ENCODE peak calls at places on chromosomes 2 and 18, in five cellular contexts. One of them, this sample, is unnamed.

GRCh38 chr2:218962859-218963492 is 3.5 kb downstream of the CDK5R2 start:
- DNase-seq in K562: peak
- DNase-seq in HepG2: peak
- DNase-seq in H1: peak
- DNase-seq in GM12878: no peak
- DNase-seq in this sample: peak

GRCh38 chr2:233413529-233414272 is 59.4 kb downstream of the DGKD start:
- DNase-seq in K562: no peak
- DNase-seq in HepG2: peak
- DNase-seq in H1: no peak
- DNase-seq in GM12878: no peak
- DNase-seq in this sample: peak

GRCh38 chr2:80238692-80239469 is 65.7 kb downstream of the LRRTM1 start:
- DNase-seq in K562: peak
- DNase-seq in HepG2: peak
- DNase-seq in H1: no peak
- DNase-seq in GM12878: no peak
- DNase-seq in this sample: peak

GRCh38 chr2:64730551-64731305 is 77.0 kb upstream of the SERTAD2 start:
- DNase-seq in K562: no peak
- DNase-seq in HepG2: peak
- DNase-seq in H1: no peak
- DNase-seq in GM12878: peak
- DNase-seq in this sample: no peak

GRCh38 chr2:204335642-204336041 is 209.6 kb upstream of the PARD3B start:
- DNase-seq in K562: no peak
- DNase-seq in HepG2: no peak
- DNase-seq in H1: no peak
- DNase-seq in GM12878: no peak
- DNase-seq in this sample: no peak

GRCh38 chr2:72847916-72848315 is 22.1 kb upstream of the EXOC6B start:
- DNase-seq in K562: no peak
- DNase-seq in HepG2: no peak
- DNase-seq in H1: no peak
- DNase-seq in GM12878: no peak
- DNase-seq in this sample: no peak

GRCh38 chr2:46471-47345 is at the start of gene FAM110C:
- DNase-seq in K562: no peak
- DNase-seq in HepG2: peak
- DNase-seq in H1: no peak
- DNase-seq in GM12878: no peak
- DNase-seq in this sample: peak

GRCh38 chr2:11784747-11785610 is 38.5 kb downstream of the LPIN1 start:
- DNase-seq in K562: peak
- DNase-seq in HepG2: no peak
- DNase-seq in H1: peak
- DNase-seq in GM12878: no peak
- DNase-seq in this sample: peak

GRCh38 chr2:125526093-125526492 is 1129.9 kb upstream of the GYPC start:
- DNase-seq in K562: no peak
- DNase-seq in HepG2: peak
- DNase-seq in H1: no peak
- DNase-seq in GM12878: no peak
- DNase-seq in this sample: no peak

GRCh38 chr2:30262716-30263309 is 31.5 kb downstream of the LBH start:
- DNase-seq in K562: no peak
- DNase-seq in HepG2: no peak
- DNase-seq in H1: no peak
- DNase-seq in GM12878: no peak
- DNase-seq in this sample: no peak

GRCh38 chr2:135164431-135164830 is 112.3 kb downstream of the RAB3GAP1 start:
- DNase-seq in K562: no peak
- DNase-seq in HepG2: no peak
- DNase-seq in H1: no peak
- DNase-seq in GM12878: no peak
- DNase-seq in this sample: no peak

GRCh38 chr18:58493516-58494253 is 135.2 kb downstream of the ALPK2 start:
- DNase-seq in K562: peak
- DNase-seq in HepG2: peak
- DNase-seq in H1: peak
- DNase-seq in GM12878: peak
- DNase-seq in this sample: peak

GRCh38 chr2:196256585-196256984 is 85.2 kb upstream of the STK17B start:
- DNase-seq in K562: no peak
- DNase-seq in HepG2: no peak
- DNase-seq in H1: no peak
- DNase-seq in GM12878: no peak
- DNase-seq in this sample: no peak
- H3K4me3 ChIP-seq in K562: no peak
- H3K4me3 ChIP-seq in HepG2: no peak
- H3K4me3 ChIP-seq in H1: no peak
- H3K4me3 ChIP-seq in GM12878: no peak
- H3K4me3 ChIP-seq in this sample: no peak

GRCh38 chr2:69997296-69998184 is 36.1 kb upstream of the ASPRV1 start:
- DNase-seq in K562: peak
- DNase-seq in HepG2: no peak
- DNase-seq in H1: no peak
- DNase-seq in GM12878: no peak
- DNase-seq in this sample: peak
- TF ChIP-seq HDAC2 in K562: peak
- TF ChIP-seq HDAC2 in HepG2: no peak
- TF ChIP-seq HDAC2 in H1: no peak
- TF ChIP-seq HDAC2 in GM12878: no peak
- TF ChIP-seq HDAC2 in this sample: no peak

DNA sequence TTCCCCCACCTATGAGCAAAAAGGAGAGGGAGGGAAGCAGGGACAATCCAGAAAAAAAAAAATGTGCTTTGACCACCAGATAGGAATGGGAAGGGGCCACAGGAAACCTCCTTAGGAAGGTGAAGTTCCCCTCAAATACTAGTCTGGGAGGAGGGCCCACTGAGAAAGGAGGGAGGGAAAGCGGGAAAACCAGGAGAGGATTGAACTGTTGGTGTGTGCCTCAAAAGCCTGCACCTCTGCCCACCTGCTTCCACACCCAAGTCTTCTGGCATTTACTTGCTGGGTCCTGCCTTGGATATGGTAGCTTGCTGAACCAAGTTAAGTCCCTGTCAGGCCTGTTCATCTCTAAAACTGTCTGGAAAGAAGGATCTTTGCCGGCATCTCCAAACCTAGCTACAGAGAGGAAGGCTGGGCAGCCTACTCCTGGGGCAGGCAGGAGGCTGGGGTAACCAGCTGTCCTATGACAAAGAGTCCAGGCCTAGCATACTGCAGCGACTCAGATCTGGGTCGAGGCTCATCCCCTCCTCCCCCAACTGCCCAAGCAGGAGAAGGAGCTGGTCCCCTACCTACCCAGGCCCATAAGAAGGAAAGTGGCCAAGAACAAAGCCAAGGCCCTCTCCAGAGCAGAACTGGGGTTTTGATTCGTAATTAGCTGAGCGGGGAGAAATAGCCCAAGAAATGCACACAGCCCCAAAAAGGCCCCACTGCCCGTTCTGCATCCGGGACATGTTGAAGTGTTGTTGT is 3.0 kb downstream of the EN1 start:
- DNase-seq in K562: no peak
- DNase-seq in HepG2: no peak
- DNase-seq in H1: no peak
- DNase-seq in GM12878: no peak
- DNase-seq in this sample: no peak
- H3K4me3 ChIP-seq in K562: peak
- H3K4me3 ChIP-seq in HepG2: no peak
- H3K4me3 ChIP-seq in H1: no peak
- H3K4me3 ChIP-seq in GM12878: no peak
- H3K4me3 ChIP-seq in this sample: no peak

DNA sequence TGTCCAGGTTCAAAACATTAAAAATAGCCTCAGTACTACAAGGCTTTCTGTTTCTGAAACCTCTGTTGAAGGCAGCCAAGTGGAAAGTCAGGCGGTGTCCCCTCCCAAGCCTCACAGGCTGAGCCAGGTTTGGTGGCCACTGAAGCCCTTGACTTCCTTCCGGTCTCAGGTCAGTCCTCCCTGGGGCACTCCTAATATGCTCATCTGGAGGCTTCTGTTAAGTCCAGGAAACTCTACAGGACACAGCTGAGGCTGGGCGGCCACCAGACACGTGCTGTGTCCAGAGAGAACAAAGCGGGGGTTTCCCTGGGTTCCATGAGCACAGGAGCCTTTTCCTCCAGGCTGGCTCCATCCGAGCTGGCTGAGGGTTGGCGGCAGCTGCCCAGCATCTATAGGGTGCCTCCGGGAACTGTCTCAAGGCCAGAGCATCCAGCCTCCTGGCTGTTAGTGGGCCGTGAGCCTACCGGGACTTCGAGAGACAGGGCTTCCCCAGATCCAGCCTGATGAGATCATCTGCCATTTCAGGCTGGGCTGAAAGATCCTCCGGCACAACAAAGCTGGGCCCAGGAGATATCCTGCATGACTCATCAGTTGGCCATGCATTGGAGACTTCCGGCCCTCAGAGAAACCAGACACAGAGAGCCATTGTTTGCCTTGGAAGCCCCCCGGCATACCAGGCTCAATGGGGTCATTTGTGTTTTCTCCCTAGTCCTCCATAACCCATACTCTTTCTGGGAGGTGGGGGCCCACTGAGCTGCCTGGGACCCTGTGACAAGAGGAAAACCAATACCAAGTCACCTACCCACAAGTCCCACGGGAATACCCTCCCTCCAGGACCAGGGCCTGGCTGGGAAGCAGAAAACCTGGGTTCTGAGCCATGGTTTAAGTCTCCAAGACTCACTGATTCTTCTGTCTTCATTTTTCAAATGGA is 71.7 kb downstream of the HS1BP3 start:
- DNase-seq in K562: peak
- DNase-seq in HepG2: peak
- DNase-seq in H1: peak
- DNase-seq in GM12878: peak
- DNase-seq in this sample: peak
- TF ChIP-seq HDAC2 in K562: peak
- TF ChIP-seq HDAC2 in HepG2: peak
- TF ChIP-seq HDAC2 in H1: no peak
- TF ChIP-seq HDAC2 in GM12878: no peak
- TF ChIP-seq HDAC2 in this sample: no peak

GRCh38 chr2:131006561-131006960 is 86.7 kb downstream of the FAM168B start:
- DNase-seq in K562: no peak
- DNase-seq in HepG2: no peak
- DNase-seq in H1: no peak
- DNase-seq in GM12878: no peak
- DNase-seq in this sample: no peak
- H3K4me3 ChIP-seq in K562: no peak
- H3K4me3 ChIP-seq in HepG2: no peak
- H3K4me3 ChIP-seq in H1: no peak
- H3K4me3 ChIP-seq in GM12878: no peak
- H3K4me3 ChIP-seq in this sample: no peak